ENCODE peak calls at places on chromosomes 3 and 15, in nine cellular contexts. G is ovary, R is stomach, K is A549, Y is GM12878, D is upper lobe of left lung, P is tibial nerve, Z is transverse colon, Q is HepG2. A is an unnamed sample. For H3K4me1, the result is how much of the 10 kb centered on the place peaks cover.

GRCh38 chr3:139117136-139117675 is 72.5 kb upstream of the PRR23C start:
- DNase-seq in G (no peak), R (no peak), K (no peak), Y (no peak), D (no peak), P (no peak), Z (peak), Q (no peak), A (no peak)

GRCh38 chr15:66148187-66148586 is 105.4 kb downstream of the MEGF11 start:
- DNase-seq in G (no peak), R (no peak), K (no peak), Y (no peak), D (no peak), P (no peak), Z (no peak), Q (no peak), A (no peak)

GRCh38 chr3:60555704-60556340 is 695.4 kb downstream of the FHIT start:
- DNase-seq in G (no peak), R (no peak), K (no peak), Y (peak), D (no peak), P (no peak), Z (no peak), Q (no peak), A (no peak)

GRCh38 chr3:18393906-18394305 is 31.2 kb downstream of the SATB1 start:
- DNase-seq in G (no peak), R (no peak), K (no peak), Y (no peak), D (no peak), P (no peak), Z (no peak), Q (no peak), A (no peak)

GRCh38 chr15:100349696-100350433 is 8.1 kb upstream of the ADAMTS17 start:
- DNase-seq in G (peak), R (peak), K (peak), Y (peak), D (peak), P (peak), Z (peak), Q (peak), A (peak)

GRCh38 chr3:174162550-174162949 is 696.6 kb upstream of the NAALADL2 start:
- DNase-seq in G (no peak), R (no peak), K (no peak), Y (no peak), D (no peak), P (no peak), Z (no peak), Q (no peak), A (no peak)

GRCh38 chr3:49470714-49471420 is 800 bp downstream of the DAG1 start:
- DNase-seq in G (no peak), R (no peak), K (no peak), Y (no peak), D (no peak), P (no peak), Z (no peak), Q (no peak), A (no peak)

GRCh38 chr3:10387881-10388621 is 67.1 kb upstream of the SEC13 start:
- DNase-seq in G (no peak), R (no peak), K (no peak), Y (no peak), D (no peak), P (no peak), Z (no peak), Q (no peak), A (no peak)

GRCh38 chr15:73601449-73602425 is 31.5 kb downstream of the NPTN start:
- DNase-seq in G (no peak), R (no peak), K (peak), Y (no peak), D (peak), P (no peak), Z (peak), Q (peak), A (no peak)

GRCh38 chr3:56976666-56977560 is 83.6 kb upstream of the SPATA12 start:
- DNase-seq in G (peak), R (no peak), K (no peak), Y (no peak), D (no peak), P (no peak), Z (no peak), Q (no peak), A (no peak)

GRCh38 chr15:77819271-77819806 is 186.6 kb upstream of the LINGO1 start:
- DNase-seq in G (no peak), R (no peak), K (peak), Y (no peak), D (no peak), P (no peak), Z (no peak), Q (no peak), A (no peak)

GRCh38 chr15:43067717-43068461 is 37.9 kb downstream of the UBR1 start:
- DNase-seq in G (no peak), R (no peak), K (no peak), Y (no peak), D (no peak), P (no peak), Z (no peak), Q (peak), A (no peak)

GRCh38 chr15:96162322-96162721 is 168.2 kb upstream of the NR2F2 start:
- DNase-seq in G (no peak), R (peak), K (no peak), Y (no peak), D (no peak), P (no peak), Z (no peak), Q (peak), A (no peak)

GRCh38 chr3:12436514-12437222 is 47.6 kb upstream of the TSEN2 start:
- DNase-seq in G (no peak), R (no peak), K (no peak), Y (no peak), D (no peak), P (no peak), Z (no peak), Q (no peak), A (no peak)

GRCh38 chr15:74844319-74845207 is 1.6 kb upstream of the ULK3 start:
- DNase-seq in G (peak), R (no peak), K (no peak), Y (no peak), D (no peak), P (no peak), Z (no peak), Q (no peak), A (no peak)
- TF ChIP-seq EP300 in G (no peak), R (no peak), K (no peak), Y (no peak), D (no peak), P (no peak), Z (no peak), Q (no peak), A (no peak)

DNA sequence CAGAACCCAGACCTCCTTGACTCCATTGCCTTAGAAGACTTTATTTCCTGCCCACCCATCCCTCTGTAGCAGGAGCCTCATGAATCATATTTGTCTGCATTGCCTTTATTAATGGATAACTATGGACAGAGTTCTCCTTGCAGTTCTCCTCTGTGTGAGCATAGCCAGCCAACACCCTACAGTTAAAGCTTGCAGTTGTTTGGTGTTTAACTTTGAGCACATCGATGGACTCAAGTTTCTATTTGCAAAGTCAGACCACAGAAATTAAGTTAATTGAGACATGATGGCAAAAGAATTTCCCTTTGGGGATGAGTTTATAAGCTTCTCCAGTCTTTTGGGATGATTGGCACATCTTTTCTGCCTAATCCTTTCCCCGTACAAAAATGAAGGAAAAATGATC is 399.0 kb upstream of the THBS1 start:
- DNase-seq in G (no peak), R (no peak), K (peak), Y (no peak), D (no peak), P (no peak), Z (no peak), Q (peak), A (no peak)
- H3K4me1 ChIP-seq in G (under half), R (under half), K (under half), Y (under half), D (under half), P (under half), Z (under half), Q (under half), A (under half)

GRCh38 chr3:71271616-71272015 is 311.9 kb downstream of the FOXP1 start:
- DNase-seq in G (no peak), R (no peak), K (no peak), Y (no peak), D (no peak), P (no peak), Z (no peak), Q (no peak), A (no peak)
- TF ChIP-seq EP300 in G (no peak), R (no peak), K (no peak), Y (no peak), D (no peak), P (no peak), Z (no peak), Q (no peak), A (no peak)

GRCh38 chr15:86870846-86871245 is 791.2 kb downstream of the AGBL1 start:
- DNase-seq in G (no peak), R (no peak), K (no peak), Y (no peak), D (no peak), P (no peak), Z (no peak), Q (no peak), A (no peak)
- H3K4me1 ChIP-seq in G (under half), R (under half), K (under half), Y (under half), D (under half), P (under half), Z (under half), Q (under half), A (under half)

GRCh38 chr15:60975203-60975602 is 253.9 kb downstream of the RORA start:
- DNase-seq in G (no peak), R (no peak), K (no peak), Y (no peak), D (no peak), P (no peak), Z (no peak), Q (no peak), A (no peak)
- TF ChIP-seq EP300 in G (no peak), R (no peak), K (no peak), Y (no peak), D (no peak), P (no peak), Z (no peak), Q (no peak), A (no peak)

DNA sequence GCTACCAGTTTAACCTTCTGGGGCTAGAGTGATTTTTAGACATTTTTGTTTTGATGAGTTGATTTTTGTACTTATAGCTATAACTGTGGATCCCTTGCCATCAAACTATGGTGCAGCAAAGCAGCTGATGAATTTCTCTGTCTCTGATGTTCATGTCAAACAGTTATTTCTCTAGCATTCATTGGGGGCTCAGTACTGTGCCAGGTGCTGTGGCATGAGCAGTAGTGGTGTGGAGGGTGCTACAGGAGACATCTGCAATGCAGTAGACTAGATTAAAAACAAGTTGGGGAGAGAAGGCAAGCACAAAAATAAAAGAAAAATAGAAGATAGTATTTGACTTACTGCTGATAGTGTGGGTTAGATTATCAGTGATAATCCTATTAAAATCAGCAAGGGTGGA is 95.3 kb downstream of the AKAP13 start:
- DNase-seq in G (no peak), R (no peak), K (no peak), Y (no peak), D (no peak), P (no peak), Z (no peak), Q (no peak), A (no peak)
- H3K4me1 ChIP-seq in G (under half), R (under half), K (half or more), Y (under half), D (under half), P (under half), Z (under half), Q (under half), A (half or more)

DNA sequence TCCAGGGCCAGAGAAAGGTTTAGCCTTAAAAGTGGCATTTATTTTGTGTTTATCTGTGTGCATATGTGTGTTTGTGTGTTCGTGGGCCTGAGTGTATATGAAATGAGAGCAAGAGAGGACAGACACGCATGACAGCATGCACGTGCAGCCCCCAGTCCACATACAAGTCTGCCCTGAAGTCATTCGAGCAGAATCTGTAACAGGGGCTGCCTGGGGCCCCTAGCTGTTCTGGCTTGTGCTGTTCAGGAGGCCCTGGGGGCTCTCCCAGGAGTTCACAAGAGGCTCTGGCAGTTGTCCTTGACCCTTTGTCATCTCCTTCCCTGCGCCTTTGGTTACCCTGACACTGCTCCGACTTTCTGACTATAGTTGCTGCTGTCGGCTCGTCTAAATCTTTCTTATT is 18.2 kb upstream of the TRAK1 start:
- DNase-seq in G (no peak), R (no peak), K (no peak), Y (no peak), D (no peak), P (no peak), Z (no peak), Q (no peak), A (no peak)
- TF ChIP-seq EP300 in G (no peak), R (no peak), K (no peak), Y (no peak), D (no peak), P (no peak), Z (no peak), Q (no peak), A (no peak)

A was measured in suprapubic skin.